ENCODE peak calls at places on chromosomes 12 and 14, in five cellular contexts. E is hypothalamus; H is epithelial cell of proximal tubule; N is HEK293T; T is CD8-positive, alpha-beta T cell. M is an unnamed sample.
A peak's percentile ranks its signal among the peaks of the same experiment; 100 is the strongest.

GRCh38 chr14:104187931-104188726 is 49.7 kb downstream of the KIF26A start:
- DNase-seq in H (no peak), E (no peak), N (no peak), T (no peak), M (no peak)

GRCh38 chr12:12534134-12534866 is 28.4 kb downstream of the DUSP16 start:
- DNase-seq in N (peak; percentile 11), T (no peak), H (no peak), E (no peak), M (no peak)

GRCh38 chr14:29030121-29030520 is 263.5 kb downstream of the FOXG1 start:
- DNase-seq in H (no peak), E (no peak), T (no peak), N (no peak), M (no peak)

GRCh38 chr14:24911324-24912095 is 138.4 kb downstream of the STXBP6 start:
- DNase-seq in T (no peak), N (no peak), E (no peak), H (peak; percentile 52), M (no peak)

GRCh38 chr14:91568626-91569025 is 58.5 kb upstream of the PPP4R3A start:
- DNase-seq in H (no peak), N (no peak), E (no peak), T (no peak), M (no peak)

GRCh38 chr12:131923260-131923659 is 5.8 kb upstream of the PUS1 start:
- DNase-seq in T (no peak), E (no peak), N (no peak), H (no peak), M (no peak)

GRCh38 chr12:26359576-26359975 is 164.2 kb downstream of the SSPN start:
- DNase-seq in H (no peak), T (no peak), N (no peak), E (no peak), M (no peak)

GRCh38 chr14:103105580-103106168 is 11.1 kb downstream of the EXOC3L4 start:
- DNase-seq in H (no peak), N (no peak), E (no peak), T (no peak), M (no peak)

GRCh38 chr12:49895773-49896172 is 7.9 kb downstream of the FAIM2 start:
- DNase-seq in E (no peak), N (no peak), T (no peak), H (no peak), M (no peak)

GRCh38 chr12:47899466-47899865 is 5.3 kb downstream of the VDR start:
- DNase-seq in H (no peak), N (no peak), E (no peak), T (no peak), M (no peak)

GRCh38 chr12:6182279-6182898 is 17.8 kb upstream of the CD9 start:
- DNase-seq in E (no peak), T (no peak), H (no peak), N (no peak), M (no peak)

GRCh38 chr12:121326996-121327674 is 25.1 kb downstream of the ANAPC5 start:
- DNase-seq in N (no peak), T (no peak), E (peak; percentile 10), H (no peak), M (peak; percentile 43)

GRCh38 chr12:28583771-28584261 is 393.6 kb downstream of the CCDC91 start:
- DNase-seq in H (no peak), E (no peak), N (no peak), T (no peak), M (no peak)

GRCh38 chr14:61559641-61560201 is 135.6 kb upstream of the HIF1A start:
- DNase-seq in H (no peak), N (peak; percentile 81), E (no peak), T (no peak), M (no peak)

GRCh38 chr12:46266869-46267617 is 1.8 kb downstream of the SLC38A1 start:
- DNase-seq in H (no peak), N (peak; percentile 27), E (no peak), T (peak; percentile 50), M (peak; percentile 23)

GRCh38 chr12:62482769-62483168 is 16.1 kb downstream of the MON2 start:
- DNase-seq in N (no peak), T (no peak), E (no peak), H (no peak), M (no peak)

GRCh38 chr14:63918411-63918810 is 65.6 kb downstream of the SYNE2 start:
- DNase-seq in N (no peak), H (peak; percentile 40), T (no peak), E (no peak), M (no peak)

GRCh38 chr12:94586589-94587259 is 63.6 kb downstream of the TMCC3 start:
- DNase-seq in H (no peak), T (no peak), N (no peak), E (no peak), M (no peak)

GRCh38 chr12:76018672-76019071 is 12.9 kb downstream of the PHLDA1 start:
- DNase-seq in N (no peak), H (no peak), T (no peak), E (no peak), M (no peak)

GRCh38 chr12:117359029-117359845 is 2.2 kb downstream of the NOS1 start:
- DNase-seq in T (no peak), N (no peak), E (no peak), H (no peak), M (no peak)

GRCh38 chr12:23585782-23586163 is 363.7 kb downstream of the SOX5 start:
- DNase-seq in T (no peak), E (no peak), N (no peak), H (no peak), M (no peak)

GRCh38 chr14:69879175-69880047 is at the start of gene SMOC1:
- DNase-seq in N (peak; percentile 93), T (no peak), H (no peak), E (no peak), M (peak; percentile 80)

GRCh38 chr12:111010061-111010460 is 89.7 kb upstream of the MYL2 start:
- DNase-seq in E (no peak), H (no peak), T (no peak), N (no peak), M (no peak)

GRCh38 chr12:3536096-3536875 is 45.3 kb downstream of the PRMT8 start:
- DNase-seq in H (no peak), T (no peak), N (no peak), E (no peak), M (no peak)

GRCh38 chr12:106115450-106115849 is 23.3 kb downstream of the NUAK1 start:
- DNase-seq in H (no peak), N (no peak), T (no peak), E (no peak), M (no peak)

GRCh38 chr12:12539411-12539810 is 23.3 kb downstream of the DUSP16 start:
- DNase-seq in E (no peak), T (no peak), N (no peak), H (no peak), M (no peak)

GRCh38 chr12:132143328-132144071 is 619 bp downstream of the DDX51 start:
- DNase-seq in H (no peak), T (no peak), N (peak; percentile 20), E (no peak), M (no peak)

GRCh38 chr12:42809226-42809625 is 219.7 kb upstream of the PRICKLE1 start:
- DNase-seq in N (no peak), E (no peak), H (no peak), T (no peak), M (no peak)

GRCh38 chr12:66550626-66551025 is 128.2 kb downstream of the GRIP1 start:
- DNase-seq in N (no peak), H (no peak), T (no peak), E (no peak), M (no peak)

GRCh38 chr12:11885261-11886038 is 185.3 kb upstream of the BCL2L14 start:
- DNase-seq in E (no peak), H (no peak), N (no peak), T (no peak), M (no peak)

GRCh38 chr14:89190779-89191513 is 226.1 kb downstream of the FOXN3 start:
- DNase-seq in H (no peak), N (no peak), E (no peak), T (no peak), M (no peak)

GRCh38 chr12:63949902-63950301 is 105.4 kb downstream of the SRGAP1 start:
- DNase-seq in T (no peak), N (no peak), E (no peak), H (no peak), M (no peak)

GRCh38 chr12:104232609-104233280 is 17.2 kb downstream of the TXNRD1 start:
- DNase-seq in T (no peak), E (no peak), N (no peak), H (no peak), M (no peak)

GRCh38 chr12:116598341-116599284 is 39.4 kb downstream of the MAP1LC3B2 start:
- DNase-seq in N (no peak), H (no peak), T (no peak), E (no peak), M (no peak)

GRCh38 chr14:93067088-93067487 is 48.6 kb downstream of the ITPK1 start:
- DNase-seq in N (no peak), H (no peak), E (no peak), T (no peak), M (no peak)